ENCODE peak calls at places on chromosomes 12 and 14, in nine cellular contexts. One of them, this sample, is unnamed.

GRCh38 chr12:121138284-121138683 is 5.6 kb downstream of the P2RX7 start:
- DNase-seq in HTR-8/SVneo: no peak
- DNase-seq in CD4-positive, CD25-positive, alpha-beta regulatory T cell: no peak
- DNase-seq in left cardiac atrium: no peak
- DNase-seq in left ventricle myocardium superior: no peak
- DNase-seq in RWPE2: no peak
- DNase-seq in neuronal stem cell: no peak
- DNase-seq in GM03348: no peak
- DNase-seq in amniotic stem cell: no peak
- DNase-seq in this sample: no peak

GRCh38 chr12:57182918-57183575 is 33.5 kb upstream of the NXPH4 start:
- DNase-seq in left cardiac atrium: peak
- DNase-seq in amniotic stem cell: no peak
- DNase-seq in RWPE2: no peak
- DNase-seq in HTR-8/SVneo: peak
- DNase-seq in GM03348: peak
- DNase-seq in left ventricle myocardium superior: peak
- DNase-seq in CD4-positive, CD25-positive, alpha-beta regulatory T cell: peak
- DNase-seq in neuronal stem cell: peak
- DNase-seq in this sample: peak

GRCh38 chr14:23694085-23694975 is 58.2 kb downstream of the DHRS2 start:
- DNase-seq in left ventricle myocardium superior: no peak
- DNase-seq in neuronal stem cell: no peak
- DNase-seq in left cardiac atrium: no peak
- DNase-seq in RWPE2: no peak
- DNase-seq in amniotic stem cell: peak
- DNase-seq in CD4-positive, CD25-positive, alpha-beta regulatory T cell: no peak
- DNase-seq in HTR-8/SVneo: no peak
- DNase-seq in GM03348: peak
- DNase-seq in this sample: no peak

GRCh38 chr12:108333898-108334699 is 5.0 kb downstream of the CMKLR1 start:
- DNase-seq in GM03348: no peak
- DNase-seq in left cardiac atrium: no peak
- DNase-seq in RWPE2: peak
- DNase-seq in left ventricle myocardium superior: no peak
- DNase-seq in HTR-8/SVneo: peak
- DNase-seq in CD4-positive, CD25-positive, alpha-beta regulatory T cell: no peak
- DNase-seq in neuronal stem cell: no peak
- DNase-seq in amniotic stem cell: no peak
- DNase-seq in this sample: no peak

GRCh38 chr14:88305923-88306322 is 17.1 kb downstream of the KCNK10 start:
- DNase-seq in left ventricle myocardium superior: no peak
- DNase-seq in CD4-positive, CD25-positive, alpha-beta regulatory T cell: no peak
- DNase-seq in neuronal stem cell: no peak
- DNase-seq in amniotic stem cell: no peak
- DNase-seq in RWPE2: no peak
- DNase-seq in left cardiac atrium: no peak
- DNase-seq in GM03348: no peak
- DNase-seq in HTR-8/SVneo: no peak
- DNase-seq in this sample: no peak

GRCh38 chr12:49867580-49868341 is 24.9 kb upstream of the BCDIN3D start:
- DNase-seq in CD4-positive, CD25-positive, alpha-beta regulatory T cell: no peak
- DNase-seq in HTR-8/SVneo: no peak
- DNase-seq in left cardiac atrium: no peak
- DNase-seq in amniotic stem cell: no peak
- DNase-seq in RWPE2: no peak
- DNase-seq in neuronal stem cell: no peak
- DNase-seq in GM03348: no peak
- DNase-seq in left ventricle myocardium superior: no peak
- DNase-seq in this sample: no peak

GRCh38 chr12:64440100-64440499 is 11.8 kb upstream of the TBK1 start:
- DNase-seq in GM03348: no peak
- DNase-seq in amniotic stem cell: no peak
- DNase-seq in neuronal stem cell: no peak
- DNase-seq in left cardiac atrium: no peak
- DNase-seq in CD4-positive, CD25-positive, alpha-beta regulatory T cell: no peak
- DNase-seq in HTR-8/SVneo: no peak
- DNase-seq in RWPE2: no peak
- DNase-seq in left ventricle myocardium superior: no peak
- DNase-seq in this sample: no peak

GRCh38 chr12:30178948-30179347 is 395.2 kb upstream of the TMTC1 start:
- DNase-seq in left cardiac atrium: no peak
- DNase-seq in RWPE2: no peak
- DNase-seq in HTR-8/SVneo: no peak
- DNase-seq in CD4-positive, CD25-positive, alpha-beta regulatory T cell: no peak
- DNase-seq in neuronal stem cell: no peak
- DNase-seq in amniotic stem cell: no peak
- DNase-seq in GM03348: no peak
- DNase-seq in left ventricle myocardium superior: no peak
- DNase-seq in this sample: no peak

GRCh38 chr12:65740873-65741600 is 83.2 kb upstream of the HMGA2 start:
- DNase-seq in GM03348: peak
- DNase-seq in left ventricle myocardium superior: peak
- DNase-seq in CD4-positive, CD25-positive, alpha-beta regulatory T cell: no peak
- DNase-seq in left cardiac atrium: peak
- DNase-seq in neuronal stem cell: peak
- DNase-seq in RWPE2: peak
- DNase-seq in HTR-8/SVneo: peak
- DNase-seq in amniotic stem cell: peak
- DNase-seq in this sample: peak

GRCh38 chr12:80857311-80857710 is 80.4 kb downstream of the LIN7A start:
- DNase-seq in neuronal stem cell: no peak
- DNase-seq in amniotic stem cell: no peak
- DNase-seq in left cardiac atrium: no peak
- DNase-seq in RWPE2: no peak
- DNase-seq in CD4-positive, CD25-positive, alpha-beta regulatory T cell: no peak
- DNase-seq in HTR-8/SVneo: no peak
- DNase-seq in GM03348: peak
- DNase-seq in left ventricle myocardium superior: no peak
- DNase-seq in this sample: no peak

GRCh38 chr14:24436355-24437019 is 6.1 kb downstream of the SDR39U1 start:
- DNase-seq in amniotic stem cell: peak
- DNase-seq in left cardiac atrium: no peak
- DNase-seq in CD4-positive, CD25-positive, alpha-beta regulatory T cell: peak
- DNase-seq in left ventricle myocardium superior: no peak
- DNase-seq in neuronal stem cell: peak
- DNase-seq in HTR-8/SVneo: peak
- DNase-seq in GM03348: peak
- DNase-seq in RWPE2: no peak
- DNase-seq in this sample: peak

GRCh38 chr12:1830981-1831930 is 10.9 kb downstream of the LRTM2 start:
- DNase-seq in left ventricle myocardium superior: peak
- DNase-seq in GM03348: peak
- DNase-seq in CD4-positive, CD25-positive, alpha-beta regulatory T cell: peak
- DNase-seq in neuronal stem cell: peak
- DNase-seq in RWPE2: peak
- DNase-seq in amniotic stem cell: peak
- DNase-seq in left cardiac atrium: peak
- DNase-seq in HTR-8/SVneo: peak
- DNase-seq in this sample: peak

GRCh38 chr14:53881161-53881846 is 75.3 kb downstream of the BMP4 start:
- DNase-seq in left ventricle myocardium superior: no peak
- DNase-seq in GM03348: no peak
- DNase-seq in neuronal stem cell: no peak
- DNase-seq in CD4-positive, CD25-positive, alpha-beta regulatory T cell: no peak
- DNase-seq in RWPE2: no peak
- DNase-seq in amniotic stem cell: peak
- DNase-seq in HTR-8/SVneo: peak
- DNase-seq in left cardiac atrium: no peak
- DNase-seq in this sample: no peak

GRCh38 chr14:101899263-101899662 is 65.1 kb upstream of the DYNC1H1 start:
- DNase-seq in HTR-8/SVneo: no peak
- DNase-seq in left cardiac atrium: no peak
- DNase-seq in CD4-positive, CD25-positive, alpha-beta regulatory T cell: no peak
- DNase-seq in RWPE2: no peak
- DNase-seq in neuronal stem cell: no peak
- DNase-seq in left ventricle myocardium superior: no peak
- DNase-seq in GM03348: no peak
- DNase-seq in amniotic stem cell: no peak
- DNase-seq in this sample: no peak

GRCh38 chr12:32454866-32455265 is 55.5 kb downstream of the FGD4 start:
- DNase-seq in GM03348: no peak
- DNase-seq in HTR-8/SVneo: no peak
- DNase-seq in left cardiac atrium: no peak
- DNase-seq in RWPE2: no peak
- DNase-seq in neuronal stem cell: peak
- DNase-seq in CD4-positive, CD25-positive, alpha-beta regulatory T cell: no peak
- DNase-seq in left ventricle myocardium superior: no peak
- DNase-seq in amniotic stem cell: no peak
- DNase-seq in this sample: peak

GRCh38 chr14:54579606-54580005 is 12.7 kb downstream of the SAMD4A start:
- DNase-seq in left ventricle myocardium superior: no peak
- DNase-seq in left cardiac atrium: no peak
- DNase-seq in neuronal stem cell: no peak
- DNase-seq in HTR-8/SVneo: no peak
- DNase-seq in RWPE2: no peak
- DNase-seq in amniotic stem cell: no peak
- DNase-seq in GM03348: no peak
- DNase-seq in CD4-positive, CD25-positive, alpha-beta regulatory T cell: no peak
- DNase-seq in this sample: no peak